ENCODE peak calls at places on chromosomes 13 and 19, in five cellular contexts. Y is mesendoderm, C is IMR-90, K is neuronal stem cell, O is H9. A is an unnamed sample.
A peak's percentile ranks its signal among the peaks of the same experiment; 100 is the strongest.

GRCh38 chr13:83515267-83515666 is 367.0 kb downstream of the SLITRK1 start:
- DNase-seq in Y (no peak), C (peak; percentile 22), K (no peak), O (no peak), A (no peak)

GRCh38 chr13:21435710-21436151 is 23.4 kb downstream of the ZDHHC20 start:
- DNase-seq in Y (peak; percentile 82), C (peak; percentile 89), K (no peak), O (no peak), A (peak; percentile 87)

GRCh38 chr19:5680437-5681368 is at the start of the genes HSD11B1L and MICOS13:
- DNase-seq in Y (peak; percentile 99), C (peak; percentile 98), K (peak; percentile 98), O (peak; percentile 99), A (peak; percentile 99)

GRCh38 chr13:93956416-93956815 is 523.1 kb downstream of the DCT start:
- DNase-seq in Y (no peak), C (no peak), K (no peak), O (no peak), A (peak; percentile 26)

GRCh38 chr19:8585894-8586750 is 8.9 kb upstream of the MYO1F start:
- DNase-seq in Y (peak; percentile 89), C (no peak), K (peak; percentile 58), O (peak; percentile 93), A (peak; percentile 40)

GRCh38 chr13:96851856-96852255 is 142.4 kb downstream of the OXGR1 start:
- DNase-seq in Y (peak; percentile 8), C (no peak), K (peak; percentile 82), O (no peak), A (no peak)

GRCh38 chr13:109575821-109576220 is 210.6 kb downstream of the IRS2 start:
- DNase-seq in Y (no peak), C (no peak), K (no peak), O (no peak), A (no peak)

GRCh38 chr13:27868639-27869435 is 51.0 kb upstream of the PDX1 start:
- DNase-seq in Y (peak; percentile 19), C (peak; percentile 5), K (no peak), O (no peak), A (peak; percentile 11)

GRCh38 chr19:13277104-13277809 is 127.0 kb downstream of the IER2 start:
- DNase-seq in Y (peak; percentile 81), C (peak; percentile 74), K (peak; percentile 71), O (peak; percentile 61), A (peak; percentile 83)

GRCh38 chr19:56163097-56163496 is 12.7 kb upstream of the GALP start:
- DNase-seq in Y (no peak), C (no peak), K (no peak), O (no peak), A (no peak)

GRCh38 chr13:107864543-107865460 is 350.5 kb downstream of the LIG4 start:
- DNase-seq in Y (peak; percentile 78), C (peak; percentile 86), K (peak; percentile 84), O (no peak), A (peak; percentile 87)

GRCh38 chr13:98203641-98204326 is 26.7 kb upstream of the RNF113B start:
- DNase-seq in Y (no peak), C (no peak), K (no peak), O (no peak), A (no peak)

GRCh38 chr19:31073485-31074221 is 275.6 kb downstream of the TSHZ3 start:
- DNase-seq in Y (no peak), C (no peak), K (no peak), O (no peak), A (no peak)

GRCh38 chr19:3612330-3612729 is 5.7 kb upstream of the TBXA2R start:
- DNase-seq in Y (no peak), C (no peak), K (no peak), O (no peak), A (no peak)

GRCh38 chr13:110771194-110771593 is 57.7 kb downstream of the ING1 start:
- DNase-seq in Y (no peak), C (peak; percentile 29), K (no peak), O (no peak), A (no peak)

GRCh38 chr13:90105276-90105675 is 1242.2 kb upstream of the MIR17HG start:
- DNase-seq in Y (peak; percentile 37), C (no peak), K (no peak), O (no peak), A (peak; percentile 34)

GRCh38 chr13:39527961-39528720 is 74.9 kb downstream of the LHFPL6 start:
- DNase-seq in Y (peak; percentile 53), C (peak; percentile 96), K (no peak), O (no peak), A (peak; percentile 86)

GRCh38 chr19:33175886-33176669 is 18.1 kb upstream of the LRP3 start:
- DNase-seq in Y (peak; percentile 73), C (peak; percentile 30), K (no peak), O (no peak), A (peak; percentile 65)

GRCh38 chr19:1112254-1113208 is 8.7 kb downstream of the GPX4 start:
- DNase-seq in Y (peak; percentile 54), C (no peak), K (no peak), O (peak; percentile 91), A (no peak)

GRCh38 chr13:35764359-35765015 is 288.0 kb upstream of the MAB21L1 start:
- DNase-seq in Y (no peak), C (no peak), K (no peak), O (no peak), A (no peak)

GRCh38 chr13:84500016-84500415 is 617.7 kb upstream of the SLITRK1 start:
- DNase-seq in Y (no peak), C (peak; percentile 9), K (no peak), O (no peak), A (no peak)

GRCh38 chr13:109275848-109276247 is 510.5 kb downstream of the IRS2 start:
- DNase-seq in Y (peak; percentile 61), C (no peak), K (no peak), O (peak; percentile 51), A (peak; percentile 47)

GRCh38 chr13:86792153-86792651 is 879.0 kb upstream of the SLITRK5 start:
- DNase-seq in Y (no peak), C (no peak), K (no peak), O (peak; percentile 47), A (no peak)

GRCh38 chr13:40653558-40654318 is 12.7 kb downstream of the FOXO1 start:
- DNase-seq in Y (peak; percentile 79), C (no peak), K (no peak), O (no peak), A (peak; percentile 16)

GRCh38 chr19:4910594-4911273 is 1.4 kb downstream of the UHRF1 start:
- DNase-seq in Y (peak; percentile 22), C (peak; percentile 64), K (no peak), O (no peak), A (peak; percentile 64)

GRCh38 chr19:37470216-37470615 is 1.1 kb downstream of the ZNF570 start:
- DNase-seq in Y (no peak), C (no peak), K (no peak), O (no peak), A (no peak)

GRCh38 chr19:19067276-19068072 is 3.7 kb downstream of the SLC25A42 start:
- DNase-seq in Y (no peak), C (no peak), K (no peak), O (no peak), A (no peak)

GRCh38 chr19:14366529-14366928 is 14.7 kb upstream of the ADGRE5 start:
- DNase-seq in Y (peak; percentile 91), C (peak; percentile 68), K (no peak), O (peak; percentile 92), A (peak; percentile 88)

GRCh38 chr19:21322528-21322927 is 6.7 kb downstream of the ZNF708 start:
- DNase-seq in Y (no peak), C (no peak), K (no peak), O (no peak), A (no peak)

GRCh38 chr13:23630349-23631093 is 60.3 kb downstream of the TNFRSF19 start:
- DNase-seq in Y (peak; percentile 88), C (no peak), K (no peak), O (no peak), A (no peak)

GRCh38 chr19:16369306-16369663 is 44.7 kb downstream of the KLF2 start:
- DNase-seq in Y (no peak), C (no peak), K (no peak), O (no peak), A (no peak)

GRCh38 chr13:28623782-28624706 is 34.9 kb upstream of the POMP start:
- DNase-seq in Y (peak; percentile 34), C (peak; percentile 40), K (no peak), O (no peak), A (no peak)

GRCh38 chr13:50085063-50085462 is 69.8 kb downstream of the KCNRG start:
- DNase-seq in Y (peak; percentile 40), C (peak; percentile 47), K (peak; percentile 32), O (no peak), A (peak; percentile 60)

GRCh38 chr13:25992076-25992475 is 59.7 kb downstream of the SHISA2 start:
- DNase-seq in Y (no peak), C (no peak), K (no peak), O (no peak), A (no peak)

GRCh38 chr19:53621885-53622710 is 9.7 kb upstream of the DPRX start:
- DNase-seq in Y (peak; percentile 82), C (no peak), K (no peak), O (no peak), A (no peak)

GRCh38 chr19:53626941-53627340 is 4.9 kb upstream of the DPRX start:
- DNase-seq in Y (no peak), C (no peak), K (no peak), O (no peak), A (no peak)

GRCh38 chr19:53624776-53625540 is 6.8 kb upstream of the DPRX start:
- DNase-seq in Y (peak; percentile 47), C (no peak), K (no peak), O (no peak), A (no peak)
- H2AK5ac ChIP-seq in Y (peak overlapping the region; percentile 51), C (no peak overlapping the region), K (no peak overlapping the region), O (no peak overlapping the region), A (no peak overlapping the region)

GRCh38 chr13:59568306-59568705 is 595.4 kb downstream of the DIAPH3 start:
- DNase-seq in Y (peak; percentile 39), C (no peak), K (no peak), O (no peak), A (no peak)
- H3K4ac ChIP-seq in Y (no peak overlapping the region), C (no peak overlapping the region), K (no peak overlapping the region), O (no peak overlapping the region), A (no peak overlapping the region)

GRCh38 chr19:39438270-39438934 is 2.7 kb upstream of the RPS16 start:
- DNase-seq in Y (peak; percentile 71), C (peak; percentile 67), K (no peak), O (no peak), A (peak; percentile 42)

GRCh38 chr19:39433480-39434079 is 2.2 kb downstream of the RPS16 start:
- DNase-seq in Y (no peak), C (no peak), K (no peak), O (no peak), A (no peak)

GRCh38 chr19:39435499-39436349 is at the start of gene RPS16:
- DNase-seq in Y (peak; percentile 98), C (peak; percentile 96), K (peak; percentile 94), O (peak; percentile 98), A (peak; percentile 97)

GRCh38 chr19:39434123-39435076 is 1.3 kb downstream of the RPS16 start:
- DNase-seq in Y (no peak), C (no peak), K (no peak), O (no peak), A (peak; percentile 27)

DNA sequence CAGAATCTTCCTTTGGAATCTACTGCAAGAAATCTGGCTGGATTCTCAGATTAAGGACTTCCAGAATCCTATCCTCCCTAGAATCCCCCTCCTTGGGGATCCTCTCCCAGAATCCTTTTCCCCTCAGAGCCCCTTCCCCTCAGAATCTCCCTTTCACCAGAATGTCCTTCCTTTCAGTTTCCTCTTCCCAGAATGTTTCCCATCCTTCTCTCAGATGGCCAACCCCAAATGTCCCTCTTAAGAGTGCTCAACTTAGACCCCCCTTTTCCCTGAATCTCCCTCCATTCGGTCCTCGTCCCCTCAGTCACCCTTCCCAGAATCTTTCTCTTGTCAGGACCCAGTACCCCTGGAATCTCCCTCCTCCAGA is 584 bp upstream of the RPS16 start:
- DNase-seq in Y (no peak), C (no peak), K (no peak), O (no peak), A (no peak)
- H2AK5ac ChIP-seq in Y (peak overlapping the region; percentile 28), C (peak overlapping the region; percentile 33), K (no peak overlapping the region), O (no peak overlapping the region), A (peak overlapping the region; percentile 77)

GRCh38 chr19:41426952-41427646 is at the start of gene B3GNT8:
- DNase-seq in Y (peak; percentile 94), C (peak; percentile 34), K (peak; percentile 59), O (peak; percentile 93), A (peak; percentile 77)
- H3K4ac ChIP-seq in Y (peak within 1 kb of the TSS; percentile 9), C (peak within 1 kb of the TSS; percentile 60), K (no peak within 1 kb of the TSS), O (no peak within 1 kb of the TSS), A (peak within 1 kb of the TSS; percentile 64)

A was measured in mesenchymal stem cell.